ENCODE peak calls at places on chromosomes 4 and X, in six cellular contexts. B is lower leg skin, J is body of pancreas, P is stomach, E is K562, Z is heart left ventricle. M is an unnamed sample.

GRCh38 chr4:86500527-86500926 is 93.6 kb upstream of the PTPN13 start:
- DNase-seq in B (no peak), J (no peak), P (no peak), E (no peak), Z (no peak), M (no peak)

GRCh38 chr4:86185659-86186058 is 174.2 kb downstream of the MAPK10 start:
- DNase-seq in B (no peak), J (no peak), P (no peak), E (no peak), Z (no peak), M (no peak)

GRCh38 chrX:31649176-31649575 is 577.3 kb upstream of the FTHL17 start:
- DNase-seq in B (no peak), J (no peak), P (no peak), E (no peak), Z (no peak), M (no peak)

GRCh38 chr4:48269861-48270515 is 350 bp upstream of the TEC start:
- DNase-seq in B (peak), J (peak), P (peak), E (peak), Z (peak), M (peak)

GRCh38 chr4:8128096-8128856 is 30.3 kb downstream of the ABLIM2 start:
- DNase-seq in B (no peak), J (peak), P (no peak), E (no peak), Z (no peak), M (no peak)

GRCh38 chrX:121010218-121010617 is 24.7 kb upstream of the CT47A1 start:
- DNase-seq in B (no peak), J (no peak), P (no peak), E (no peak), Z (no peak), M (no peak)

GRCh38 chr4:24892278-24892677 is 20.6 kb downstream of the CCDC149 start:
- DNase-seq in B (no peak), J (no peak), P (no peak), E (no peak), Z (no peak), M (no peak)

GRCh38 chr4:101102114-101102752 is 245.1 kb downstream of the PPP3CA start:
- DNase-seq in B (peak), J (peak), P (peak), E (no peak), Z (peak), M (no peak)

GRCh38 chrX:21723814-21724213 is 34.1 kb downstream of the SMPX start:
- DNase-seq in B (no peak), J (no peak), P (no peak), E (no peak), Z (no peak), M (no peak)

GRCh38 chr4:2412534-2412884 is 5.9 kb downstream of the ZFYVE28 start:
- DNase-seq in B (no peak), J (no peak), P (peak), E (peak), Z (peak), M (no peak)

GRCh38 chr4:84482564-84483563 is 16.2 kb downstream of the NKX6-1 start:
- DNase-seq in B (no peak), J (no peak), P (no peak), E (no peak), Z (no peak), M (no peak)

GRCh38 chrX:74015379-74016019 is 288.5 kb upstream of the ZCCHC13 start:
- DNase-seq in B (no peak), J (peak), P (peak), E (peak), Z (no peak), M (peak)

GRCh38 chr4:24690436-24690835 is 104.9 kb upstream of the SOD3 start:
- DNase-seq in B (no peak), J (no peak), P (no peak), E (no peak), Z (no peak), M (no peak)

GRCh38 chr4:45078201-45078600 is 351.8 kb upstream of the GNPDA2 start:
- DNase-seq in B (no peak), J (no peak), P (no peak), E (no peak), Z (no peak), M (no peak)

GRCh38 chr4:15495621-15496020 is 25.9 kb downstream of the CC2D2A start:
- DNase-seq in B (no peak), J (no peak), P (no peak), E (no peak), Z (no peak), M (no peak)

GRCh38 chr4:76420901-76421581 is at the start of gene CCDC158:
- DNase-seq in B (no peak), J (peak), P (peak), E (no peak), Z (peak), M (no peak)

GRCh38 chrX:68710870-68711576 is 63.6 kb downstream of the STARD8 start:
- DNase-seq in B (no peak), J (peak), P (peak), E (peak), Z (no peak), M (peak)

GRCh38 chr4:171765514-171765913 is 47.7 kb upstream of the GALNTL6 start:
- DNase-seq in B (no peak), J (no peak), P (no peak), E (no peak), Z (no peak), M (no peak)

GRCh38 chr4:67327245-67327860 is 217.9 kb downstream of the CENPC start:
- DNase-seq in B (peak), J (peak), P (peak), E (peak), Z (no peak), M (peak)

GRCh38 chrX:13304052-13304451 is 15.8 kb downstream of the ATXN3L start:
- DNase-seq in B (no peak), J (no peak), P (no peak), E (no peak), Z (no peak), M (no peak)

GRCh38 chr4:19583827-19584569 is 667.7 kb upstream of the SLIT2 start:
- DNase-seq in B (no peak), J (no peak), P (no peak), E (no peak), Z (no peak), M (no peak)

GRCh38 chrX:11558972-11559371 is 106.7 kb downstream of the ARHGAP6 start:
- DNase-seq in B (no peak), J (peak), P (peak), E (peak), Z (no peak), M (no peak)

GRCh38 chr4:54930226-54930625 is 195.2 kb downstream of the KDR start:
- DNase-seq in B (no peak), J (no peak), P (no peak), E (no peak), Z (no peak), M (no peak)

GRCh38 chr4:26624042-26624441 is 40.2 kb downstream of the TBC1D19 start:
- DNase-seq in B (no peak), J (no peak), P (no peak), E (no peak), Z (no peak), M (no peak)
- TF ChIP-seq POLR2A in B (no peak), J (no peak), P (no peak), E (no peak), Z (no peak), M (no peak)

DNA sequence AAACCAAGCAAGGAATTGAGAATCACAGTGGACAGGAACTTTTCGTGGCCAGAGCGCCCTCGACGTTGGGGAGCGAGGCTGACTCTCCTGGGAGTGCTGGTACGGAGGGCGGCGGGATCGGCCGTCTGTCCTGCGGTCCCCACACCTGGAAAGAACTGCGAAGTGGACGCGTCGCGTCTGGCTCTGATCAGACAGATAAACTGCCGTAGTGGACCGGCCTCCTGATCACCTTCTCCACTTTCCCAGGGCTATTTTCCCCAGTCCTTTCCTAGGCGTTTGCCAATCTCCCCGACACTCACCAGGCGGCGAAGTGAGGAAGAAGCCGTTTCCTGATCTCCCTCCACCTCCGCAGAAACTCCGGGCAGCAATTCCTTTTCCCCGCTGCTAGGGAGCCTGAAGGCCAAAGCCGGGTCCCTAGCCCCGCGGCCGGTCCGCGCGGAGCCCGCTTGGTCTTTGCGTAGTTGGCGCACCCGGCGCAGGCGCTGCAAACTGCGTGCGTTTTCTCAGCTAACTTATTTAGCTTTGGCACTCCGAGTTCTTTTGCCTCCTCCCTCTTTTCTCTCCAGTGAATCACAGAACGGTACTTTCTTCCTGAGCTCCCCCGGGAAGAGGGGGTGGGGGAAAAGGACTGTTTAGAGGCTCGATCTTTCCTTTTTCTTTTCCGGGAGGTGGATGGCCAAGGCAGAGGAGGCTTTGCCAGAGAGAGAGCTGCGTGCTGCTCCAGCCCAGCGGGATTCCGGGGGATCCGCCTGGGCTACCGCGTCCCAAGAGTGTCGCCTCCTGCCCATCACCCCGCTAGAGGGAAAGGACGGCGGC is at the start of gene ARSJ:
- DNase-seq in B (peak), J (peak), P (peak), E (no peak), Z (peak), M (no peak)
- TF ChIP-seq POLR2A in B (no peak), J (peak), P (no peak), E (no peak), Z (no peak), M (no peak)

GRCh38 chrX:153969904-153970397 is 1.7 kb downstream of the HCFC1 start:
- DNase-seq in B (peak), J (no peak), P (no peak), E (peak), Z (no peak), M (no peak)

GRCh38 chrX:153971632-153972367 is at the start of gene HCFC1:
- DNase-seq in B (peak), J (peak), P (peak), E (peak), Z (peak), M (peak)

GRCh38 chrX:153970398-153971123 is 1.1 kb downstream of the HCFC1 start:
- DNase-seq in B (no peak), J (no peak), P (no peak), E (peak), Z (no peak), M (no peak)

GRCh38 chrX:153972368-153973126 is at the start of gene TMEM187:
- DNase-seq in B (peak), J (peak), P (peak), E (peak), Z (peak), M (peak)

DNA sequence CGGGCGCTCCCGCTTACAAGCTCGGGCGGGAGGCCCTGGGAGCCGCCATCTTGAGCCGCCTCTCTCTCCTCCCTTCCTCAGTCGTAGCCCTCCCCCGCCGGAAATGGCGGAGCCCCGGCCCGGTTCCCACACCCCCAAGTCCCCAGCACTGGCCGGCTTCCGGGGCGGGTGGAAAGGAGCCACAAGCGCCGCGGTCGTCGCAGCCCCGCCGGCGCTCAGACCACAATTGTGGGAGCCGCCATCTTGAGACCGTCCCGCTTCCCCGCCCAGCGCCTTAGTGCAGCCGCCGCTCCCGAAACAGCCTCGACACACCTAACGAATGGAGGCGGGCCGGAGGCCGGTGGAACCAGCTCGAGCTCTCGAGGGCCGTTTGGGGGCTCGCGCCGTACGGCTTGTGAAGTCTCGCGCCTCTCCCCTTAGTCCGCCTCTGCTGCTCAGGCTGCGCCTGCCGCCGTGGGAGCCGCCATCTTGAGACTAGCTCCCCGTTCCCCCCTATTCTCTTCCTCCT is 440 bp downstream of the HCFC1 start:
- DNase-seq in B (peak), J (peak), P (peak), E (peak), Z (peak), M (peak)
- TF ChIP-seq POLR2A in B (no peak), J (peak), P (peak), E (peak), Z (no peak), M (no peak)

GRCh38 chrX:154369453-154370299 is 4.8 kb downstream of the FLNA start:
- DNase-seq in B (peak), J (peak), P (no peak), E (peak), Z (peak), M (no peak)
- TF ChIP-seq POLR2A in B (no peak), J (peak), P (no peak), E (peak), Z (no peak), M (no peak)

DNA sequence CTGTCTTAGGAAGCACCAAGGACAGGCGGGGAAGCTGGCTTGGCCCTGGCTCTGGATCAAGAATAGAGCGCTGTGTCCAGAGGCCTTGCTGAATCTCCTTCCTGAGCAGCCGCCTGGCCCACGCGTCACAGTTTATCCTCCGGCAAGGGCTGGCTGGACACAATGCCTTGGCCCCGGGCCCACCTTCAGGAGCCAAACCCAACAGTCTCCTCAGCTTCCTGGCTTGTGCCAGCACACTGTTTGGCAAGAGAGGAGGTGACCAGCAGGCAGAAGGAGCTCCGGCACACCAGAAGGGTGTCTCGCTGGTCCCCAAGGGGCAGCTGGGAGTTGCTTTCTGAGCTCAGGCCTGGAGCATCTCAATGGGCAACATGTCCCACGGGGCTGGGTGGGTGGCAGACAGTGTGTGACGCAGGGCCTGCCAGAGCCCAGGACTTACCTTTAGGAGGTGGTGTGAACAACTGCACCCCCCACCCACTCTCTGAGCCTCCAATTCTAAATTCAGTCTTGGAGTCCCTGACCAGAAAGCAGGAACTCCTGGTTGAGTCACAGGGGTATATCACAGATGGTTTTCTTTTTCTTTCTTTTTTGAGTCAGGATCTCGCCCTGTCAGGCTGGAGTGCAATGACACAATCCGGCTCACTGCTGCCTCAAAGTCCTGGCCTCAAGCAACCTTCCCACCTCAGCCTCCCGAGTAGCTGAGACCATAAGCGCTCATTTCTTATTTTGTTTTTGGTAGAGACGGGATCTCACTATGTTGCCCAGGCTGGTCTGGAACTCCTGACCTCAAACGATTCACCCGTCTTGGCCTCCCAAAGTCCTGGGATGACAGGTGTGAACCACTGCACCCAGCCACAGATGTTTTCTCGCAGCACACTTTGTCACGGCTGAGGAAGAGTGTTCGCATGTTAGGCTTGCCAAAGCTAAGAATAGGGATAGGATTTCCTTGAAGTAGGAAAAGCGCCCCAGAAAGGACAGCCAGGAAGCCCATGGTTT is 361.2 kb downstream of the BCOR start:
- DNase-seq in B (peak), J (peak), P (peak), E (no peak), Z (peak), M (no peak)
- TF ChIP-seq POLR2A in B (no peak), J (peak), P (no peak), E (no peak), Z (no peak), M (no peak)

GRCh38 chr4:83217721-83218522 is 66.7 kb downstream of the COQ2 start:
- DNase-seq in B (no peak), J (no peak), P (peak), E (no peak), Z (no peak), M (peak)
- TF ChIP-seq POLR2A in B (no peak), J (no peak), P (no peak), E (no peak), Z (no peak), M (no peak)

GRCh38 chr4:123340381-123340701 is 56.3 kb upstream of the SPRY1 start:
- DNase-seq in B (no peak), J (no peak), P (no peak), E (no peak), Z (no peak), M (no peak)
- TF ChIP-seq POLR2A in B (no peak), J (no peak), P (no peak), E (no peak), Z (no peak), M (no peak)